ENCODE peak calls at places on chromosome X, in nine cellular contexts. One of them, this sample, is unnamed.

GRCh38 chrX:8981742-8982141 is 52.2 kb downstream of the FAM9B start:
- DNase-seq in endothelial cell: no peak
- DNase-seq in ELR: no peak
- DNase-seq in activated naive CD4-positive, alpha-beta T cell treated with anti-CD3 and anti-CD28 coated beads for 36 hours: peak
- DNase-seq in GM23248: no peak
- DNase-seq in T-cell: no peak
- DNase-seq in astrocyte of the cerebellum: no peak
- DNase-seq in NCI-H1092: no peak
- DNase-seq in lung: no peak
- DNase-seq in this sample: no peak

GRCh38 chrX:130111220-130111934 is 1.1 kb upstream of the ELF4 start:
- DNase-seq in endothelial cell: no peak
- DNase-seq in ELR: peak
- DNase-seq in activated naive CD4-positive, alpha-beta T cell treated with anti-CD3 and anti-CD28 coated beads for 36 hours: no peak
- DNase-seq in GM23248: peak
- DNase-seq in T-cell: no peak
- DNase-seq in astrocyte of the cerebellum: no peak
- DNase-seq in NCI-H1092: no peak
- DNase-seq in lung: no peak
- DNase-seq in this sample: no peak

GRCh38 chrX:24426921-24427746 is 38.0 kb upstream of the PDK3 start:
- DNase-seq in endothelial cell: no peak
- DNase-seq in ELR: no peak
- DNase-seq in activated naive CD4-positive, alpha-beta T cell treated with anti-CD3 and anti-CD28 coated beads for 36 hours: peak
- DNase-seq in GM23248: no peak
- DNase-seq in T-cell: no peak
- DNase-seq in astrocyte of the cerebellum: no peak
- DNase-seq in NCI-H1092: no peak
- DNase-seq in lung: no peak
- DNase-seq in this sample: no peak

GRCh38 chrX:136752796-136753195 is 27.9 kb downstream of the ARHGEF6 start:
- DNase-seq in endothelial cell: no peak
- DNase-seq in ELR: no peak
- DNase-seq in activated naive CD4-positive, alpha-beta T cell treated with anti-CD3 and anti-CD28 coated beads for 36 hours: peak
- DNase-seq in GM23248: peak
- DNase-seq in T-cell: no peak
- DNase-seq in astrocyte of the cerebellum: no peak
- DNase-seq in NCI-H1092: no peak
- DNase-seq in lung: no peak
- DNase-seq in this sample: no peak

GRCh38 chrX:23493941-23494374 is 159.3 kb downstream of the PTCHD1 start:
- DNase-seq in endothelial cell: no peak
- DNase-seq in ELR: peak
- DNase-seq in activated naive CD4-positive, alpha-beta T cell treated with anti-CD3 and anti-CD28 coated beads for 36 hours: no peak
- DNase-seq in GM23248: no peak
- DNase-seq in T-cell: no peak
- DNase-seq in astrocyte of the cerebellum: no peak
- DNase-seq in NCI-H1092: no peak
- DNase-seq in lung: no peak
- DNase-seq in this sample: no peak

GRCh38 chrX:116417214-116417613 is 19.2 kb upstream of the SLC6A14 start:
- DNase-seq in endothelial cell: no peak
- DNase-seq in ELR: no peak
- DNase-seq in activated naive CD4-positive, alpha-beta T cell treated with anti-CD3 and anti-CD28 coated beads for 36 hours: no peak
- DNase-seq in GM23248: no peak
- DNase-seq in T-cell: no peak
- DNase-seq in astrocyte of the cerebellum: no peak
- DNase-seq in NCI-H1092: no peak
- DNase-seq in lung: no peak
- DNase-seq in this sample: no peak

GRCh38 chrX:131762802-131763234 is 218.9 kb downstream of the OR13H1 start:
- DNase-seq in endothelial cell: peak
- DNase-seq in ELR: peak
- DNase-seq in activated naive CD4-positive, alpha-beta T cell treated with anti-CD3 and anti-CD28 coated beads for 36 hours: no peak
- DNase-seq in GM23248: peak
- DNase-seq in T-cell: no peak
- DNase-seq in astrocyte of the cerebellum: peak
- DNase-seq in NCI-H1092: no peak
- DNase-seq in lung: peak
- DNase-seq in this sample: no peak

GRCh38 chrX:30270639-30271038 is 23.7 kb downstream of the MAGEB1 start:
- DNase-seq in endothelial cell: no peak
- DNase-seq in ELR: peak
- DNase-seq in activated naive CD4-positive, alpha-beta T cell treated with anti-CD3 and anti-CD28 coated beads for 36 hours: no peak
- DNase-seq in GM23248: no peak
- DNase-seq in T-cell: no peak
- DNase-seq in astrocyte of the cerebellum: no peak
- DNase-seq in NCI-H1092: no peak
- DNase-seq in lung: no peak
- DNase-seq in this sample: no peak

GRCh38 chrX:87236836-87237235 is 280.8 kb upstream of the KLHL4 start:
- DNase-seq in endothelial cell: no peak
- DNase-seq in ELR: no peak
- DNase-seq in activated naive CD4-positive, alpha-beta T cell treated with anti-CD3 and anti-CD28 coated beads for 36 hours: no peak
- DNase-seq in GM23248: no peak
- DNase-seq in T-cell: no peak
- DNase-seq in astrocyte of the cerebellum: no peak
- DNase-seq in NCI-H1092: no peak
- DNase-seq in lung: no peak
- DNase-seq in this sample: no peak

GRCh38 chrX:110123331-110123782 is 120.4 kb downstream of the TMEM164 start:
- DNase-seq in endothelial cell: no peak
- DNase-seq in ELR: no peak
- DNase-seq in activated naive CD4-positive, alpha-beta T cell treated with anti-CD3 and anti-CD28 coated beads for 36 hours: no peak
- DNase-seq in GM23248: no peak
- DNase-seq in T-cell: no peak
- DNase-seq in astrocyte of the cerebellum: no peak
- DNase-seq in NCI-H1092: no peak
- DNase-seq in lung: no peak
- DNase-seq in this sample: peak

GRCh38 chrX:150833454-150834056 is 64.9 kb downstream of the CD99L2 start:
- DNase-seq in endothelial cell: no peak
- DNase-seq in ELR: no peak
- DNase-seq in activated naive CD4-positive, alpha-beta T cell treated with anti-CD3 and anti-CD28 coated beads for 36 hours: no peak
- DNase-seq in GM23248: no peak
- DNase-seq in T-cell: no peak
- DNase-seq in astrocyte of the cerebellum: no peak
- DNase-seq in NCI-H1092: no peak
- DNase-seq in lung: no peak
- DNase-seq in this sample: no peak

GRCh38 chrX:87813566-87813965 is 296.0 kb downstream of the KLHL4 start:
- DNase-seq in endothelial cell: no peak
- DNase-seq in ELR: no peak
- DNase-seq in activated naive CD4-positive, alpha-beta T cell treated with anti-CD3 and anti-CD28 coated beads for 36 hours: no peak
- DNase-seq in GM23248: no peak
- DNase-seq in T-cell: no peak
- DNase-seq in astrocyte of the cerebellum: no peak
- DNase-seq in NCI-H1092: no peak
- DNase-seq in lung: no peak
- DNase-seq in this sample: no peak

GRCh38 chrX:115896362-115896761 is 274.2 kb upstream of the AGTR2 start:
- DNase-seq in endothelial cell: no peak
- DNase-seq in ELR: no peak
- DNase-seq in activated naive CD4-positive, alpha-beta T cell treated with anti-CD3 and anti-CD28 coated beads for 36 hours: no peak
- DNase-seq in GM23248: no peak
- DNase-seq in T-cell: no peak
- DNase-seq in astrocyte of the cerebellum: no peak
- DNase-seq in NCI-H1092: no peak
- DNase-seq in lung: peak
- DNase-seq in this sample: no peak

GRCh38 chrX:38654302-38654701 is 93.0 kb downstream of the TSPAN7 start:
- DNase-seq in endothelial cell: peak
- DNase-seq in ELR: peak
- DNase-seq in activated naive CD4-positive, alpha-beta T cell treated with anti-CD3 and anti-CD28 coated beads for 36 hours: no peak
- DNase-seq in GM23248: peak
- DNase-seq in T-cell: no peak
- DNase-seq in astrocyte of the cerebellum: peak
- DNase-seq in NCI-H1092: peak
- DNase-seq in lung: no peak
- DNase-seq in this sample: peak

GRCh38 chrX:40132751-40133150 is 35.0 kb upstream of the BCOR start:
- DNase-seq in endothelial cell: no peak
- DNase-seq in ELR: peak
- DNase-seq in activated naive CD4-positive, alpha-beta T cell treated with anti-CD3 and anti-CD28 coated beads for 36 hours: no peak
- DNase-seq in GM23248: peak
- DNase-seq in T-cell: no peak
- DNase-seq in astrocyte of the cerebellum: peak
- DNase-seq in NCI-H1092: no peak
- DNase-seq in lung: peak
- DNase-seq in this sample: no peak

GRCh38 chrX:14056201-14056600 is 26.5 kb upstream of the GEMIN8 start:
- DNase-seq in endothelial cell: no peak
- DNase-seq in ELR: no peak
- DNase-seq in activated naive CD4-positive, alpha-beta T cell treated with anti-CD3 and anti-CD28 coated beads for 36 hours: no peak
- DNase-seq in GM23248: no peak
- DNase-seq in T-cell: no peak
- DNase-seq in astrocyte of the cerebellum: no peak
- DNase-seq in NCI-H1092: no peak
- DNase-seq in lung: no peak
- DNase-seq in this sample: no peak

GRCh38 chrX:47247206-47247998 is 14.6 kb downstream of the USP11 start:
- DNase-seq in endothelial cell: no peak
- DNase-seq in ELR: peak
- DNase-seq in activated naive CD4-positive, alpha-beta T cell treated with anti-CD3 and anti-CD28 coated beads for 36 hours: no peak
- DNase-seq in GM23248: peak
- DNase-seq in T-cell: no peak
- DNase-seq in astrocyte of the cerebellum: peak
- DNase-seq in NCI-H1092: no peak
- DNase-seq in lung: no peak
- DNase-seq in this sample: no peak

GRCh38 chrX:131704136-131704695 is 160.3 kb downstream of the OR13H1 start:
- DNase-seq in endothelial cell: no peak
- DNase-seq in ELR: peak
- DNase-seq in activated naive CD4-positive, alpha-beta T cell treated with anti-CD3 and anti-CD28 coated beads for 36 hours: no peak
- DNase-seq in GM23248: peak
- DNase-seq in T-cell: no peak
- DNase-seq in astrocyte of the cerebellum: peak
- DNase-seq in NCI-H1092: peak
- DNase-seq in lung: peak
- DNase-seq in this sample: peak

GRCh38 chrX:132226169-132226568 is 6.9 kb upstream of the RAP2C start:
- DNase-seq in endothelial cell: no peak
- DNase-seq in ELR: peak
- DNase-seq in activated naive CD4-positive, alpha-beta T cell treated with anti-CD3 and anti-CD28 coated beads for 36 hours: no peak
- DNase-seq in GM23248: peak
- DNase-seq in T-cell: no peak
- DNase-seq in astrocyte of the cerebellum: no peak
- DNase-seq in NCI-H1092: no peak
- DNase-seq in lung: no peak
- DNase-seq in this sample: no peak

GRCh38 chrX:35562395-35562794 is 235.7 kb upstream of the MAGEB16 start:
- DNase-seq in endothelial cell: no peak
- DNase-seq in ELR: no peak
- DNase-seq in activated naive CD4-positive, alpha-beta T cell treated with anti-CD3 and anti-CD28 coated beads for 36 hours: no peak
- DNase-seq in GM23248: no peak
- DNase-seq in T-cell: no peak
- DNase-seq in astrocyte of the cerebellum: no peak
- DNase-seq in NCI-H1092: no peak
- DNase-seq in lung: no peak
- DNase-seq in this sample: no peak

GRCh38 chrX:19956923-19957322 is 33.9 kb downstream of the BCLAF3 start:
- DNase-seq in endothelial cell: no peak
- DNase-seq in ELR: no peak
- DNase-seq in activated naive CD4-positive, alpha-beta T cell treated with anti-CD3 and anti-CD28 coated beads for 36 hours: no peak
- DNase-seq in GM23248: no peak
- DNase-seq in T-cell: no peak
- DNase-seq in astrocyte of the cerebellum: peak
- DNase-seq in NCI-H1092: no peak
- DNase-seq in lung: no peak
- DNase-seq in this sample: no peak

GRCh38 chrX:30887721-30888120 is 1.3 kb downstream of the TAB3 start:
- DNase-seq in endothelial cell: no peak
- DNase-seq in ELR: no peak
- DNase-seq in activated naive CD4-positive, alpha-beta T cell treated with anti-CD3 and anti-CD28 coated beads for 36 hours: peak
- DNase-seq in GM23248: no peak
- DNase-seq in T-cell: no peak
- DNase-seq in astrocyte of the cerebellum: no peak
- DNase-seq in NCI-H1092: no peak
- DNase-seq in lung: no peak
- DNase-seq in this sample: no peak

GRCh38 chrX:100812216-100813158 is 7.7 kb upstream of the CSTF2 start:
- DNase-seq in endothelial cell: no peak
- DNase-seq in ELR: no peak
- DNase-seq in activated naive CD4-positive, alpha-beta T cell treated with anti-CD3 and anti-CD28 coated beads for 36 hours: no peak
- DNase-seq in GM23248: no peak
- DNase-seq in T-cell: no peak
- DNase-seq in astrocyte of the cerebellum: no peak
- DNase-seq in NCI-H1092: no peak
- DNase-seq in lung: no peak
- DNase-seq in this sample: no peak

GRCh38 chrX:23959781-23960180 is 52.0 kb downstream of the CXorf58 start:
- DNase-seq in endothelial cell: no peak
- DNase-seq in ELR: no peak
- DNase-seq in activated naive CD4-positive, alpha-beta T cell treated with anti-CD3 and anti-CD28 coated beads for 36 hours: peak
- DNase-seq in GM23248: no peak
- DNase-seq in T-cell: peak
- DNase-seq in astrocyte of the cerebellum: no peak
- DNase-seq in NCI-H1092: no peak
- DNase-seq in lung: no peak
- DNase-seq in this sample: peak

GRCh38 chrX:17007134-17007768 is 60.8 kb downstream of the REPS2 start:
- DNase-seq in endothelial cell: no peak
- DNase-seq in ELR: no peak
- DNase-seq in activated naive CD4-positive, alpha-beta T cell treated with anti-CD3 and anti-CD28 coated beads for 36 hours: no peak
- DNase-seq in GM23248: peak
- DNase-seq in T-cell: no peak
- DNase-seq in astrocyte of the cerebellum: no peak
- DNase-seq in NCI-H1092: no peak
- DNase-seq in lung: no peak
- DNase-seq in this sample: no peak

GRCh38 chrX:47061238-47061919 is 16.9 kb upstream of the RGN start:
- DNase-seq in endothelial cell: no peak
- DNase-seq in ELR: no peak
- DNase-seq in activated naive CD4-positive, alpha-beta T cell treated with anti-CD3 and anti-CD28 coated beads for 36 hours: no peak
- DNase-seq in GM23248: no peak
- DNase-seq in T-cell: no peak
- DNase-seq in astrocyte of the cerebellum: no peak
- DNase-seq in NCI-H1092: no peak
- DNase-seq in lung: no peak
- DNase-seq in this sample: no peak

GRCh38 chrX:106249706-106250379 is 81.7 kb downstream of the PWWP3B start:
- DNase-seq in endothelial cell: no peak
- DNase-seq in ELR: no peak
- DNase-seq in activated naive CD4-positive, alpha-beta T cell treated with anti-CD3 and anti-CD28 coated beads for 36 hours: no peak
- DNase-seq in GM23248: no peak
- DNase-seq in T-cell: no peak
- DNase-seq in astrocyte of the cerebellum: no peak
- DNase-seq in NCI-H1092: no peak
- DNase-seq in lung: no peak
- DNase-seq in this sample: no peak

GRCh38 chrX:56733459-56734046 is 4.5 kb downstream of the NBDY start:
- DNase-seq in endothelial cell: peak
- DNase-seq in ELR: peak
- DNase-seq in activated naive CD4-positive, alpha-beta T cell treated with anti-CD3 and anti-CD28 coated beads for 36 hours: peak
- DNase-seq in GM23248: peak
- DNase-seq in T-cell: peak
- DNase-seq in astrocyte of the cerebellum: peak
- DNase-seq in NCI-H1092: no peak
- DNase-seq in lung: peak
- DNase-seq in this sample: no peak

GRCh38 chrX:12141511-12141910 is 3.2 kb downstream of the FRMPD4 start:
- DNase-seq in endothelial cell: no peak
- DNase-seq in ELR: no peak
- DNase-seq in activated naive CD4-positive, alpha-beta T cell treated with anti-CD3 and anti-CD28 coated beads for 36 hours: no peak
- DNase-seq in GM23248: no peak
- DNase-seq in T-cell: no peak
- DNase-seq in astrocyte of the cerebellum: no peak
- DNase-seq in NCI-H1092: no peak
- DNase-seq in lung: no peak
- DNase-seq in this sample: no peak

GRCh38 chrX:140480765-140481164 is 24.1 kb downstream of the SOX3 start:
- DNase-seq in endothelial cell: no peak
- DNase-seq in ELR: no peak
- DNase-seq in activated naive CD4-positive, alpha-beta T cell treated with anti-CD3 and anti-CD28 coated beads for 36 hours: no peak
- DNase-seq in GM23248: no peak
- DNase-seq in T-cell: no peak
- DNase-seq in astrocyte of the cerebellum: peak
- DNase-seq in NCI-H1092: no peak
- DNase-seq in lung: no peak
- DNase-seq in this sample: no peak

GRCh38 chrX:10015711-10016515 is 48.8 kb downstream of the CLDN34 start:
- DNase-seq in endothelial cell: peak
- DNase-seq in ELR: peak
- DNase-seq in activated naive CD4-positive, alpha-beta T cell treated with anti-CD3 and anti-CD28 coated beads for 36 hours: no peak
- DNase-seq in GM23248: peak
- DNase-seq in T-cell: no peak
- DNase-seq in astrocyte of the cerebellum: no peak
- DNase-seq in NCI-H1092: no peak
- DNase-seq in lung: no peak
- DNase-seq in this sample: no peak

This sample was measured in HL-60.